ENCODE peak calls at places on chromosomes 3 and 15, in four cellular contexts. O, P, Y and V are unnamed samples.

GRCh38 chr3:19595884-19596283 is 338.1 kb downstream of the EFHB start:
- DNase-seq in O (no peak), Y (no peak), P (no peak), V (no peak)

GRCh38 chr3:69425249-69425648 is 39.4 kb upstream of the FRMD4B start:
- DNase-seq in O (peak; percentile 7), Y (no peak), P (peak; percentile 32), V (peak; percentile 33)

GRCh38 chr3:147269907-147270306 is 136.4 kb downstream of the ZIC4 start:
- DNase-seq in Y (no peak), P (no peak), O (no peak), V (no peak)

GRCh38 chr3:44954962-44955361 is 21.0 kb downstream of the ZDHHC3 start:
- DNase-seq in O (peak; percentile 70), P (no peak), Y (no peak), V (no peak)

GRCh38 chr3:110933786-110934415 is 137.7 kb upstream of the NECTIN3 start:
- DNase-seq in P (peak; percentile 18), O (peak; percentile 68), Y (no peak), V (no peak)

GRCh38 chr3:72580246-72580756 is 267.9 kb downstream of the SHQ1 start:
- DNase-seq in P (no peak), O (no peak), Y (no peak), V (no peak)

GRCh38 chr3:126954141-126954845 is 28.6 kb upstream of the PLXNA1 start:
- DNase-seq in P (no peak), Y (no peak), O (peak; percentile 25), V (no peak)

GRCh38 chr3:9251055-9251786 is 1.8 kb upstream of the SRGAP3 start:
- DNase-seq in P (no peak), O (no peak), Y (no peak), V (no peak)

GRCh38 chr3:149339931-149340309 is 6.5 kb upstream of the TM4SF18 start:
- DNase-seq in O (peak; percentile 97), Y (no peak), P (peak; percentile 98), V (peak; percentile 25)

GRCh38 chr15:31341036-31341435 is 14.4 kb downstream of the KLF13 start:
- DNase-seq in Y (no peak), O (no peak), P (no peak), V (no peak)
- TF ChIP-seq BHLHE40 in Y (no peak), O (no peak), P (no peak), V (no peak)

GRCh38 chr15:27820232-27820631 is 278.9 kb downstream of the OCA2 start:
- DNase-seq in P (peak; percentile 22), O (peak; percentile 31), Y (no peak), V (no peak)
- TF ChIP-seq BHLHE40 in P (no peak), O (no peak), Y (no peak), V (no peak)

GRCh38 chr3:128537091-128537703 is 44.2 kb upstream of the GATA2 start:
- DNase-seq in P (peak; percentile 23), Y (no peak), O (no peak), V (no peak)
- TF ChIP-seq BHLHE40 in P (no peak), Y (no peak), O (no peak), V (no peak)

GRCh38 chr3:123583563-123583962 is 1.3 kb downstream of the HACD2 start:
- DNase-seq in Y (no peak), P (no peak), O (no peak), V (no peak)

GRCh38 chr3:123584988-123585937 is at the start of gene HACD2:
- DNase-seq in O (peak; percentile 97), Y (peak; percentile 88), P (peak; percentile 98), V (peak; percentile 93)

GRCh38 chr3:123586131-123586530 is 1.3 kb upstream of the HACD2 start:
- DNase-seq in P (peak; percentile 80), Y (peak; percentile 9), O (no peak), V (peak; percentile 44)

GRCh38 chr3:123584284-123584987 is 417 bp downstream of the HACD2 start:
- DNase-seq in P (no peak), O (no peak), Y (peak; percentile 67), V (peak; percentile 45)

DNA sequence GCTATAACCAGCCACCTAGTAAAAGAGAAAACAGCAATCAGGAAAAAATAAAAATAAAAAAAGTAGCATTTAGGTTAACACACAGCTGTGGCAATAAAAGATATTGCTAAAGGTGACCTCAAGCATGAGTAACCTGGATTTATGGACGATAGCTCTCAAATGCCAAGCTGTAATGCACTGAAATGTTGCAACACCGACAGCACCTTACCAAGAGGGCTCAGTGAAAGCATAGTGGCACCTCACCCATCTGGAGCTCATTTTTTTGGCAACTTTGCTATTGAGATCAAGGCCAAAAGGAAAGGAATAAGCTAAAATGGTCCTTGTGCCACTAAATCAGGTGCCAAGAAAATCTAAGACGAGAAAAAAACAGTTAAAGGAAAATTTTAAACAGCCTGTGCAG is 2.5 kb downstream of the HACD2 start:
- DNase-seq in P (no peak), O (no peak), Y (no peak), V (no peak)
- TF ChIP-seq BHLHE40 in P (no peak), O (no peak), Y (no peak), V (no peak)

GRCh38 chr3:12948371-12948770 is 107.0 kb upstream of the RPL32 start:
- DNase-seq in P (no peak), Y (no peak), O (peak; percentile 34), V (no peak)
- TF ChIP-seq BHLHE40 in P (no peak), Y (no peak), O (no peak), V (no peak)

GRCh38 chr15:59492389-59493377 is 54.7 kb downstream of the FAM81A start:
- DNase-seq in Y (peak; percentile 38), P (peak; percentile 81), O (peak; percentile 70), V (peak; percentile 63)

GRCh38 chr15:59491062-59491461 is 53.1 kb downstream of the FAM81A start:
- DNase-seq in O (no peak), P (no peak), Y (no peak), V (no peak)
- TF ChIP-seq BHLHE40 in O (no peak), P (no peak), Y (no peak), V (no peak)

DNA sequence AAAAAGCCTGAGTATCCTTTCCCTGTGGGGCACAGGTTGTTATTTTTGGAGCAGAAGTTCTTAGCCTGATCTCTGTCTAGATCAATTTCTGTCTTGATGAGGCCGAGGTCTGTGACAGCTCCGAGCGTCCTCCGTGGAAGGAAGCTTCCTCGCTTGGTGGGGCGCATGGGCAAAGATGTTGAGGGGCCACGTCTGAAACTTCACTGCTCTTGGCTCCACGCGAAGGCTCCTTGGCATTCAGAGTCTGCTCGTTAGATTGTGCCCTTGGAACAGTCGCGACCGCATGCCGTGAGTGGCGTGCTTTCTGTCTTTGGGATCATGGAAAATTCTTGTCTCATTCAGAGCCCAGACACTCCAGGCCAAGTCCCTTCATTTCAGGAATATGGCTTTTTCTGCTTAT is 13.7 kb downstream of the GRK7 start:
- DNase-seq in O (no peak), P (no peak), Y (no peak), V (no peak)
- TF ChIP-seq BHLHE40 in O (no peak), P (no peak), Y (no peak), V (no peak)

DNA sequence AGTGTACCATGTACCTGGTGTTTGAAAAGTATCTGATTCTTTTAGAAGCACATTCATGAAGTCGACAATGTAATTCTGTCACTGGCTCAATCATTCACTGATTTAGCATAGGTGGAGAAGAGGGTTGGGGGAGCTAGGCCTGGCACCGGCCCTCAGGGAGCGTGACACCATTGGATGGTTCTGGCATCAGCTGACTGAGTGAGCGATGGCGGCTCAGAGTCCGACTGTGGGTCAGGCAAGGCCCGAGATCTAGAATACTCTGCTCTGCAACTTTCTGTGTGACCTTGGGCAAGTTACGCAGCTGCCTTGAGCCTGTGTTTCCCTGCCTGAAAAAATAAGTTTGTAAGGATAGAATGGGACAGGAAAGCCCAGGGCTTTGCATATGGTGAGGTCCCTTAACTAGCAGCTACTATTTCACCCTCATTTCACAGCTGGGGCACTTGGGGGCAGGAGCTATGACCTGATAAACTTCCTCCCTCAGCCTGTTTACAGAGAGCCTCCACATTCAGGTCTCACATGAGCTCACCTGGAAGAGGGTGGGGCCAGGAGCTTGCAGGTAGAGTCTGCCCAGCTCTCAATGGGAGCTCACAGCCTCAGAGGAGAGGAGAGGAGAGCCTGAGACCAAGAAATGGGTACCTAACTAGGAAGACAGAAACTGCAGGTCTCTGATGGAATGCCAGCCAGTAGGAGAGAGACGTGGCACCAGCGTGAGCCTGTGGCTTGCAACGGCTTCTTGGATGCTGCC is 153.7 kb upstream of the TLE3 start:
- DNase-seq in Y (no peak), O (no peak), P (no peak), V (no peak)
- TF ChIP-seq BHLHE40 in Y (no peak), O (no peak), P (no peak), V (no peak)

DNA sequence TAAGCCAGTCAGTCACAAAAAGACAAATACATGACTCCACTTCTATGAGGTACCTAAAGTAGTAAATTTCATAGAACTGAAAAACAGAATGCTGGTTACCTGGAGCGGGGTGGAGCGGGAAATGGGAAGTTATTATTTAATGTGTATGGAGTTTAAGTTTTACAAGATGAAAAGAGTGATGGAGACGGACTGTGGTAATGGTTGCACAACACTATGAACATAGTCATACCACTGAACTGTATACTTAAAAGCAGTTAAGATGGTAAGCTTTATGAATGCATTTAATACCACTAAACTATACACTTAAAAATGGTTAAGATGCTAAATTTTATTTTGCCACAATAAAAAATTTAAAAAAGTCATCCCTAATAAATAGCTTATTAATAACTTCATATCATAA is 23.2 kb downstream of the SFMBT1 start:
- DNase-seq in Y (no peak), P (no peak), O (no peak), V (no peak)
- TF ChIP-seq BHLHE40 in Y (no peak), P (no peak), O (no peak), V (no peak)